ENCODE peak calls at places on chromosomes 5 and 9, in six cellular contexts. One of them, this sample, is unnamed.

GRCh38 chr5:137278476-137278875 is 220.7 kb downstream of the SPOCK1 start:
- DNase-seq in GM12865: no peak
- DNase-seq in CD8-positive, alpha-beta memory T cell: no peak
- DNase-seq in neuronal stem cell: no peak
- DNase-seq in B cell: no peak
- DNase-seq in frontal cortex: no peak
- DNase-seq in this sample: no peak

GRCh38 chr5:96094904-96095303 is 133.3 kb upstream of the ELL2 start:
- DNase-seq in frontal cortex: no peak
- DNase-seq in B cell: no peak
- DNase-seq in neuronal stem cell: no peak
- DNase-seq in GM12865: no peak
- DNase-seq in CD8-positive, alpha-beta memory T cell: no peak
- DNase-seq in this sample: no peak

GRCh38 chr5:36723921-36724320 is 117.5 kb downstream of the SLC1A3 start:
- DNase-seq in GM12865: peak
- DNase-seq in B cell: peak
- DNase-seq in frontal cortex: no peak
- DNase-seq in CD8-positive, alpha-beta memory T cell: no peak
- DNase-seq in neuronal stem cell: no peak
- DNase-seq in this sample: no peak

GRCh38 chr5:179406031-179406681 is 60.9 kb upstream of the ADAMTS2 start:
- DNase-seq in B cell: no peak
- DNase-seq in CD8-positive, alpha-beta memory T cell: no peak
- DNase-seq in frontal cortex: no peak
- DNase-seq in GM12865: no peak
- DNase-seq in neuronal stem cell: no peak
- DNase-seq in this sample: no peak

GRCh38 chr9:134687556-134687955 is 46.0 kb downstream of the COL5A1 start:
- DNase-seq in GM12865: no peak
- DNase-seq in neuronal stem cell: no peak
- DNase-seq in CD8-positive, alpha-beta memory T cell: no peak
- DNase-seq in B cell: no peak
- DNase-seq in frontal cortex: no peak
- DNase-seq in this sample: no peak

GRCh38 chr5:80761176-80761575 is 106.4 kb upstream of the DHFR start:
- DNase-seq in frontal cortex: no peak
- DNase-seq in GM12865: no peak
- DNase-seq in B cell: no peak
- DNase-seq in CD8-positive, alpha-beta memory T cell: no peak
- DNase-seq in neuronal stem cell: no peak
- DNase-seq in this sample: no peak

GRCh38 chr5:95846554-95847260 is 24.2 kb upstream of the GLRX start:
- DNase-seq in B cell: peak
- DNase-seq in frontal cortex: peak
- DNase-seq in neuronal stem cell: peak
- DNase-seq in GM12865: peak
- DNase-seq in CD8-positive, alpha-beta memory T cell: peak
- DNase-seq in this sample: peak

GRCh38 chr5:39520232-39520572 is 95.4 kb upstream of the DAB2 start:
- DNase-seq in CD8-positive, alpha-beta memory T cell: no peak
- DNase-seq in B cell: no peak
- DNase-seq in frontal cortex: no peak
- DNase-seq in GM12865: no peak
- DNase-seq in neuronal stem cell: no peak
- DNase-seq in this sample: no peak

GRCh38 chr9:99127372-99128132 is 22.6 kb downstream of the TGFBR1 start:
- DNase-seq in B cell: no peak
- DNase-seq in neuronal stem cell: no peak
- DNase-seq in CD8-positive, alpha-beta memory T cell: no peak
- DNase-seq in GM12865: peak
- DNase-seq in frontal cortex: no peak
- DNase-seq in this sample: no peak

GRCh38 chr5:113451797-113452196 is 17.0 kb upstream of the TSSK1B start:
- DNase-seq in GM12865: no peak
- DNase-seq in B cell: no peak
- DNase-seq in frontal cortex: no peak
- DNase-seq in CD8-positive, alpha-beta memory T cell: no peak
- DNase-seq in neuronal stem cell: no peak
- DNase-seq in this sample: no peak

GRCh38 chr5:65989115-65989514 is 62.7 kb downstream of the ERBIN start:
- DNase-seq in GM12865: no peak
- DNase-seq in CD8-positive, alpha-beta memory T cell: no peak
- DNase-seq in neuronal stem cell: no peak
- DNase-seq in frontal cortex: no peak
- DNase-seq in B cell: no peak
- DNase-seq in this sample: no peak

GRCh38 chr5:75509956-75510355 is 1.5 kb downstream of the CERT1 start:
- DNase-seq in GM12865: peak
- DNase-seq in B cell: no peak
- DNase-seq in neuronal stem cell: no peak
- DNase-seq in frontal cortex: no peak
- DNase-seq in CD8-positive, alpha-beta memory T cell: no peak
- DNase-seq in this sample: no peak

GRCh38 chr5:127337876-127338275 is 47.3 kb downstream of the MEGF10 start:
- DNase-seq in CD8-positive, alpha-beta memory T cell: no peak
- DNase-seq in B cell: no peak
- DNase-seq in frontal cortex: no peak
- DNase-seq in GM12865: no peak
- DNase-seq in neuronal stem cell: no peak
- DNase-seq in this sample: no peak

GRCh38 chr5:8577792-8578191 is 708.8 kb downstream of the MTRR start:
- DNase-seq in GM12865: peak
- DNase-seq in frontal cortex: no peak
- DNase-seq in neuronal stem cell: no peak
- DNase-seq in B cell: no peak
- DNase-seq in CD8-positive, alpha-beta memory T cell: no peak
- DNase-seq in this sample: no peak

GRCh38 chr5:54876-55569 is 36.9 kb upstream of the PLEKHG4B start:
- DNase-seq in CD8-positive, alpha-beta memory T cell: no peak
- DNase-seq in GM12865: no peak
- DNase-seq in frontal cortex: no peak
- DNase-seq in neuronal stem cell: no peak
- DNase-seq in B cell: no peak
- DNase-seq in this sample: no peak

GRCh38 chr5:133943475-133943817 is 25.0 kb downstream of the C5orf15 start:
- DNase-seq in B cell: no peak
- DNase-seq in frontal cortex: no peak
- DNase-seq in neuronal stem cell: no peak
- DNase-seq in CD8-positive, alpha-beta memory T cell: no peak
- DNase-seq in GM12865: no peak
- DNase-seq in this sample: no peak

GRCh38 chr5:172501708-172502379 is 47.5 kb upstream of the SH3PXD2B start:
- DNase-seq in neuronal stem cell: no peak
- DNase-seq in frontal cortex: no peak
- DNase-seq in CD8-positive, alpha-beta memory T cell: no peak
- DNase-seq in B cell: no peak
- DNase-seq in GM12865: no peak
- DNase-seq in this sample: no peak

GRCh38 chr9:38017885-38018186 is 51.2 kb downstream of the SHB start:
- DNase-seq in neuronal stem cell: no peak
- DNase-seq in GM12865: no peak
- DNase-seq in B cell: no peak
- DNase-seq in frontal cortex: no peak
- DNase-seq in CD8-positive, alpha-beta memory T cell: no peak
- DNase-seq in this sample: no peak

GRCh38 chr5:113161806-113162205 is 185.2 kb downstream of the DCP2 start:
- DNase-seq in frontal cortex: no peak
- DNase-seq in GM12865: no peak
- DNase-seq in neuronal stem cell: no peak
- DNase-seq in CD8-positive, alpha-beta memory T cell: no peak
- DNase-seq in B cell: no peak
- DNase-seq in this sample: no peak

GRCh38 chr9:112086627-112087026 is 88.5 kb downstream of the SUSD1 start:
- DNase-seq in neuronal stem cell: no peak
- DNase-seq in frontal cortex: peak
- DNase-seq in B cell: no peak
- DNase-seq in GM12865: peak
- DNase-seq in CD8-positive, alpha-beta memory T cell: no peak
- DNase-seq in this sample: no peak

GRCh38 chr5:157556615-157557418 is 18.8 kb downstream of the ADAM19 start:
- DNase-seq in B cell: no peak
- DNase-seq in neuronal stem cell: no peak
- DNase-seq in GM12865: no peak
- DNase-seq in frontal cortex: no peak
- DNase-seq in CD8-positive, alpha-beta memory T cell: no peak
- DNase-seq in this sample: no peak